ENCODE peak calls at places on chromosomes 4 and X, in six cellular contexts. K is A549, G is K562, P is HepG2, N is upper lobe of left lung, C is GM12878. I is an unnamed sample.

GRCh38 chr4:171565130-171565788 is 247.9 kb upstream of the GALNTL6 start:
- ATAC-seq in N (no peak), P (no peak), C (peak; percentile 83), K (no peak), G (no peak), I (no peak)

GRCh38 chrX:18970465-18970864 is 13.4 kb downstream of the PHKA2 start:
- ATAC-seq in G (no peak), P (no peak), K (no peak), C (no peak), N (no peak), I (no peak)

GRCh38 chr4:106746451-106746850 is 289.7 kb downstream of the DKK2 start:
- ATAC-seq in P (no peak), K (no peak), C (no peak), N (peak; percentile 61), G (no peak), I (no peak)

GRCh38 chr4:47686294-47686872 is 151.5 kb downstream of the CORIN start:
- ATAC-seq in K (peak; percentile 64), P (peak; percentile 94), C (peak; percentile 92), G (peak; percentile 97), N (peak; percentile 76), I (no peak)

GRCh38 chr4:169225812-169226211 is 44.9 kb downstream of the SH3RF1 start:
- ATAC-seq in G (no peak), K (peak; percentile 37), C (peak; percentile 48), P (no peak), N (no peak), I (no peak)

GRCh38 chr4:3607690-3608514 is 75.7 kb upstream of the LRPAP1 start:
- ATAC-seq in K (peak; percentile 44), C (no peak), G (peak; percentile 55), P (peak; percentile 28), N (no peak), I (peak; percentile 6)

GRCh38 chr4:74873545-74874295 is 59.2 kb upstream of the PARM1 start:
- ATAC-seq in P (no peak), K (no peak), C (peak; percentile 91), N (peak; percentile 14), G (no peak), I (no peak)

GRCh38 chrX:69504626-69505612 is 793 bp downstream of the NALF2 start:
- ATAC-seq in G (no peak), N (peak; percentile 34), P (peak; percentile 33), K (peak; percentile 54), C (no peak), I (no peak)

GRCh38 chr4:18935956-18936355 is 914.4 kb upstream of the LCORL start:
- ATAC-seq in C (no peak), G (no peak), K (no peak), P (no peak), N (no peak), I (no peak)

GRCh38 chr4:150250998-150251651 is 172.9 kb downstream of the DCLK2 start:
- ATAC-seq in P (no peak), N (no peak), C (no peak), G (no peak), K (peak; percentile 82), I (no peak)

GRCh38 chr4:173519130-173520101 is 10.6 kb downstream of the HAND2 start:
- ATAC-seq in K (no peak), P (no peak), N (no peak), C (no peak), G (no peak), I (no peak)

GRCh38 chrX:30573125-30573524 is 4.4 kb downstream of the TASL start:
- ATAC-seq in C (peak; percentile 5), P (no peak), K (no peak), N (no peak), G (no peak), I (no peak)
- H3K4me1 ChIP-seq in C (peaks cover 19% of the 10 kb centered on the region), P (peaks cover 26% of the 10 kb centered on the region), K (no peaks in the 10 kb centered on the region), N (no peaks in the 10 kb centered on the region), G (no peaks in the 10 kb centered on the region), I (no peaks in the 10 kb centered on the region)

GRCh38 chr4:182189107-182189878 is 53.9 kb upstream of the TENM3 start:
- ATAC-seq in G (peak; percentile 88), K (no peak), N (peak; percentile 89), C (no peak), P (no peak), I (no peak)
- TF ChIP-seq EP300 in G (no peak), K (no peak), N (no peak), C (no peak), P (no peak), I (no peak)

GRCh38 chr4:145934434-145935047 is 4.1 kb downstream of the ZNF827 start:
- ATAC-seq in K (no peak), P (no peak), C (no peak), G (no peak), N (no peak), I (no peak)
- H3K4me1 ChIP-seq in K (peaks cover 22% of the 10 kb centered on the region), P (peaks cover 35% of the 10 kb centered on the region), C (peaks cover 15% of the 10 kb centered on the region), G (no peaks in the 10 kb centered on the region), N (peaks cover 9% of the 10 kb centered on the region), I (peaks cover 3% of the 10 kb centered on the region)

DNA sequence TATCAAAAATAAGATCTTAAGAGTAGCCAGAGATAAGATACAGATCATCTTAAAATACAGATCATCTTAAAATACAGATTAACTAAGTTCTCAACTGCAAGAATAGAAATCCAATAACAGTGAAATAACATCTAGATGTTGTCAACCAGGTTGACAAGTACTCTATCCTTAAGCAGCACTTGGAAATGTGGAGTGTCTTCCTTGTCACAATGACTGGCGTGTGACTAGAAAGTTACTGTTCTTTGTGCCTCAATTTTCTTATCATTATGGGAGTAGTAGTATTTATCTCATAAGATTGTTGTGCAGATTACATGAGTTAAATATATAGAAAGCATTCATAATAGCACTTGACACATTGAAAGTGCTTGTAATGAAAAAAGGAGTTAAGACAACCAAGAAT is 25.8 kb upstream of the HPGDS start:
- ATAC-seq in G (no peak), K (no peak), N (no peak), C (no peak), P (no peak), I (no peak)
- TF ChIP-seq EP300 in G (no peak), K (no peak), N (no peak), C (no peak), P (no peak), I (no peak)

DNA sequence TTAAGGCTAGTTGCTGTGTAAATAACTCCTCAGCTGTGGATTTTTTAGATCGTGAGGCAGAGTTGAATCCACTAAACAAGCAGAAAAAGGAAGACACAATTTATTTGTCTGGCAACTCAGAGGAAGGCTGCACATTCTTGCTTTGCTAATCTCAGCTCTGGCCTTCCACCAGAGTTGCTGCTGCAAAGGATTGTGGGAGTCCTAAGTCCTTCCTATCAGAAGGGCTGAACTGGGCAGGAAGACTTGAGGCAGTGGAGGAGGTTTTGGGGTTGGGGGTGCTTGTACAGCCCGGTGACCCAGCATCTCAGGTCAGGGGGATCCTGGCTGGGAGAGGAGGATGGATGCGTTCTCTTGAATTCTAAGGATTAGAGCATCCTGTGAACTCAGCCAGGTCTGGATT is 11.0 kb upstream of the VSIG1 start:
- ATAC-seq in N (no peak), G (no peak), K (no peak), P (no peak), C (no peak), I (no peak)
- H3K4me1 ChIP-seq in N (no peaks in the 10 kb centered on the region), G (peaks cover 12% of the 10 kb centered on the region), K (peaks cover 53% of the 10 kb centered on the region), P (peaks cover 35% of the 10 kb centered on the region), C (no peaks in the 10 kb centered on the region), I (no peaks in the 10 kb centered on the region)

I was measured in gastroesophageal sphincter.